ENCODE peak calls at places on chromosomes 3 and 15, in five cellular contexts. Z, E, T, W and D are unnamed samples.

GRCh38 chr15:51494411-51495314 is 127.9 kb downstream of the DMXL2 start:
- DNase-seq in E (no peak), W (no peak), Z (no peak), T (no peak), D (no peak)

GRCh38 chr3:47408839-47409229 is 28.0 kb downstream of the PTPN23 start:
- DNase-seq in W (no peak), Z (no peak), E (no peak), T (no peak), D (no peak)

GRCh38 chr3:105613120-105613519 is 246.4 kb downstream of the ALCAM start:
- DNase-seq in Z (no peak), W (no peak), T (no peak), E (no peak), D (no peak)

GRCh38 chr3:170055209-170055608 is 17.4 kb downstream of the GPR160 start:
- DNase-seq in W (no peak), E (no peak), Z (no peak), T (no peak), D (no peak)

GRCh38 chr15:41104234-41104633 is 11.8 kb downstream of the INO80 start:
- DNase-seq in Z (no peak), W (no peak), E (no peak), T (no peak), D (no peak)

GRCh38 chr15:83066761-83067637 is at the start of gene BTBD1:
- DNase-seq in W (peak), Z (peak), E (peak), T (peak), D (peak)

GRCh38 chr3:177263615-177264365 is 66.5 kb upstream of the TBL1XR1 start:
- DNase-seq in Z (peak), E (no peak), W (no peak), T (no peak), D (no peak)

GRCh38 chr3:107870989-107871638 is 219.7 kb downstream of the CD47 start:
- DNase-seq in T (no peak), W (no peak), E (no peak), Z (peak), D (no peak)

GRCh38 chr3:129383292-129383860 is 45.1 kb downstream of the EFCAB12 start:
- DNase-seq in Z (peak), E (peak), T (no peak), W (peak), D (no peak)

GRCh38 chr3:192121921-192122320 is 605.4 kb downstream of the FGF12 start:
- DNase-seq in W (no peak), Z (no peak), E (no peak), T (no peak), D (no peak)

GRCh38 chr15:41568350-41569017 is 9.5 kb downstream of the TYRO3 start:
- DNase-seq in W (no peak), E (no peak), Z (peak), T (no peak), D (no peak)

GRCh38 chr3:139630532-139630931 is 47.2 kb downstream of the NMNAT3 start:
- DNase-seq in E (no peak), Z (no peak), T (no peak), W (no peak), D (no peak)